ENCODE peak calls at places on chromosome 11, in five cellular contexts. I is NCI-H460; L is fibroblast of villous mesenchyme; C is stimulated activated CD4-positive, alpha-beta T cell treated with anti-CD3 and anti-CD28 coated beads, Interleukin-4, amount 100 ng/mL, for 4 hours; D is hypothalamus. P is an unnamed sample.
A peak's percentile ranks its signal among the peaks of the same experiment; 100 is the strongest.

GRCh38 chr11:3122775-3123201 is 42.3 kb downstream of the OSBPL5 start:
- DNase-seq in I (no peak), L (no peak), C (no peak), D (no peak), P (no peak)

GRCh38 chr11:76214968-76215548 is 8.8 kb upstream of the WNT11 start:
- DNase-seq in C (no peak), I (no peak), D (no peak), L (no peak), P (no peak)

GRCh38 chr11:85948884-85949283 is 93.7 kb downstream of the CCDC83 start:
- DNase-seq in L (no peak), D (no peak), C (no peak), I (no peak), P (no peak)

GRCh38 chr11:47466201-47466600 is 17.3 kb upstream of the RAPSN start:
- DNase-seq in I (no peak), C (no peak), D (no peak), L (no peak), P (no peak)

GRCh38 chr11:62025429-62026105 is 58.1 kb upstream of the FTH1 start:
- DNase-seq in I (peak; percentile 92), L (peak; percentile 99), C (peak; percentile 4), D (peak; percentile 21), P (no peak)

GRCh38 chr11:17473071-17473744 is 3.4 kb downstream of the ABCC8 start:
- DNase-seq in D (no peak), L (no peak), I (peak; percentile 36), C (no peak), P (no peak)

GRCh38 chr11:97938789-97939188 is 1082.0 kb upstream of the CNTN5 start:
- DNase-seq in I (no peak), C (no peak), D (no peak), L (no peak), P (no peak)

GRCh38 chr11:63763506-63764200 is 4.9 kb downstream of the ZFTA start:
- DNase-seq in D (no peak), C (no peak), L (no peak), I (no peak), P (no peak)

GRCh38 chr11:87265132-87265531 is 227.4 kb downstream of the TMEM135 start:
- DNase-seq in I (no peak), L (peak; percentile 28), D (no peak), C (no peak), P (no peak)

GRCh38 chr11:102421262-102421661 is 31.3 kb downstream of the TMEM123 start:
- DNase-seq in D (no peak), C (no peak), I (no peak), L (no peak), P (no peak)

GRCh38 chr11:96307748-96308133 is 35.3 kb downstream of the MAML2 start:
- DNase-seq in D (no peak), L (peak; percentile 89), C (no peak), I (peak; percentile 65), P (no peak)

GRCh38 chr11:122920579-122920978 is 38.0 kb downstream of the JHY start:
- DNase-seq in D (no peak), C (no peak), L (no peak), I (no peak), P (no peak)